ENCODE peak calls at places on chromosomes 7 and 10, in six cellular contexts. One of them, this sample, is unnamed.
A peak's percentile ranks its signal among the peaks of the same experiment; 100 is the strongest.

GRCh38 chr7:47596502-47597202 is 14.7 kb upstream of the TNS3 start:
- DNase-seq in Karpas-422: no peak
- DNase-seq in SK-N-SH: no peak
- DNase-seq in PC-3: peak; percentile 27
- DNase-seq in HCT116: no peak
- DNase-seq in GM23248: peak; percentile 49
- DNase-seq in this sample: no peak

GRCh38 chr10:123147635-123148413 is at the start of gene HMX2:
- DNase-seq in Karpas-422: peak; percentile 49
- DNase-seq in SK-N-SH: peak; percentile 55
- DNase-seq in PC-3: no peak
- DNase-seq in HCT116: no peak
- DNase-seq in GM23248: no peak
- DNase-seq in this sample: no peak

GRCh38 chr10:96233959-96234358 is 37.4 kb downstream of the BLNK start:
- DNase-seq in Karpas-422: no peak
- DNase-seq in SK-N-SH: no peak
- DNase-seq in PC-3: no peak
- DNase-seq in HCT116: no peak
- DNase-seq in GM23248: no peak
- DNase-seq in this sample: no peak

GRCh38 chr10:79241990-79242619 is 105.2 kb upstream of the PPIF start:
- DNase-seq in Karpas-422: peak; percentile 62
- DNase-seq in SK-N-SH: peak; percentile 83
- DNase-seq in PC-3: peak; percentile 93
- DNase-seq in HCT116: no peak
- DNase-seq in GM23248: peak; percentile 90
- DNase-seq in this sample: peak; percentile 48

GRCh38 chr10:29621161-29621560 is 13.6 kb downstream of the SVIL start:
- DNase-seq in Karpas-422: no peak
- DNase-seq in SK-N-SH: no peak
- DNase-seq in PC-3: no peak
- DNase-seq in HCT116: no peak
- DNase-seq in GM23248: peak; percentile 82
- DNase-seq in this sample: no peak

GRCh38 chr10:24465124-24465874 is 256.4 kb downstream of the KIAA1217 start:
- DNase-seq in Karpas-422: no peak
- DNase-seq in SK-N-SH: no peak
- DNase-seq in PC-3: peak; percentile 28
- DNase-seq in HCT116: no peak
- DNase-seq in GM23248: peak; percentile 91
- DNase-seq in this sample: no peak

GRCh38 chr10:1645896-1646295 is 91.4 kb downstream of the ADARB2 start:
- DNase-seq in Karpas-422: no peak
- DNase-seq in SK-N-SH: no peak
- DNase-seq in PC-3: no peak
- DNase-seq in HCT116: no peak
- DNase-seq in GM23248: no peak
- DNase-seq in this sample: no peak

GRCh38 chr10:59360605-59361515 is 1.5 kb downstream of the FAM13C start:
- DNase-seq in Karpas-422: no peak
- DNase-seq in SK-N-SH: no peak
- DNase-seq in PC-3: no peak
- DNase-seq in HCT116: no peak
- DNase-seq in GM23248: no peak
- DNase-seq in this sample: no peak

GRCh38 chr7:149753370-149754233 is 19.8 kb downstream of the ZNF467 start:
- DNase-seq in Karpas-422: no peak
- DNase-seq in SK-N-SH: peak; percentile 71
- DNase-seq in PC-3: peak; percentile 44
- DNase-seq in HCT116: peak; percentile 36
- DNase-seq in GM23248: peak; percentile 63
- DNase-seq in this sample: no peak

GRCh38 chr10:97333601-97334369 is 744 bp downstream of the FRAT2 start:
- DNase-seq in Karpas-422: peak; percentile 47
- DNase-seq in SK-N-SH: peak; percentile 75
- DNase-seq in PC-3: peak; percentile 47
- DNase-seq in HCT116: no peak
- DNase-seq in GM23248: peak; percentile 79
- DNase-seq in this sample: no peak

GRCh38 chr7:12431886-12432285 is 28.2 kb upstream of the VWDE start:
- DNase-seq in Karpas-422: no peak
- DNase-seq in SK-N-SH: no peak
- DNase-seq in PC-3: peak; percentile 33
- DNase-seq in HCT116: no peak
- DNase-seq in GM23248: peak; percentile 37
- DNase-seq in this sample: no peak

GRCh38 chr10:93894516-93895378 is 969 bp downstream of the SLC35G1 start:
- DNase-seq in Karpas-422: no peak
- DNase-seq in SK-N-SH: peak; percentile 28
- DNase-seq in PC-3: no peak
- DNase-seq in HCT116: no peak
- DNase-seq in GM23248: peak; percentile 31
- DNase-seq in this sample: no peak

GRCh38 chr10:38054361-38054797 is 39.8 kb upstream of the ZNF37A start:
- DNase-seq in Karpas-422: no peak
- DNase-seq in SK-N-SH: no peak
- DNase-seq in PC-3: no peak
- DNase-seq in HCT116: no peak
- DNase-seq in GM23248: peak; percentile 70
- DNase-seq in this sample: no peak

GRCh38 chr7:93751421-93751820 is 139.1 kb downstream of the TFPI2 start:
- DNase-seq in Karpas-422: no peak
- DNase-seq in SK-N-SH: no peak
- DNase-seq in PC-3: no peak
- DNase-seq in HCT116: no peak
- DNase-seq in GM23248: no peak
- DNase-seq in this sample: no peak

GRCh38 chr7:158109364-158110033 is 478.1 kb downstream of the PTPRN2 start:
- DNase-seq in Karpas-422: no peak
- DNase-seq in SK-N-SH: no peak
- DNase-seq in PC-3: no peak
- DNase-seq in HCT116: no peak
- DNase-seq in GM23248: peak; percentile 37
- DNase-seq in this sample: no peak

DNA sequence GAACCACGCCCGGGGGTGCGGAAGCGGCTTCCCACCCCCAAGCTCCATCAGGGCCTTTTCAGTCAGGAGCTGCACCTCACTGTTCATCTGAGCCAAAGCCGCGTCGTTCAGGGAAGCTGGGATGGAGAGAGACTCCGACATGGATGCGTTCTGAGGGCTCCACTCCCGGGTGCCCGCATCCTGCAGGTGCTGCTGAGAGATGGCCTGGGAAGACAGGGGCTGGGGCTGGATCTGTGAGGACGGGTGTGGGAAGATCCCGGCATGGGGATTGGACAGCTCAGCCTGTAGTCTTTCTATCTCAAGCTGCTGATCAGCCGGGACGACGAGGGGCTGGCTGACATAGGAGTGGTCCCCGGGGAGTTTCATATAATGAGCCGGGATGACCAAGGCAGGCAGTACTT is 45.0 kb upstream of the NMT2 start:
- DNase-seq in Karpas-422: no peak
- DNase-seq in SK-N-SH: no peak
- DNase-seq in PC-3: no peak
- DNase-seq in HCT116: no peak
- DNase-seq in GM23248: no peak
- DNase-seq in this sample: no peak
- H3K9ac ChIP-seq in Karpas-422: no peak overlapping the region
- H3K9ac ChIP-seq in SK-N-SH: no peak overlapping the region
- H3K9ac ChIP-seq in PC-3: no peak overlapping the region
- H3K9ac ChIP-seq in HCT116: no peak overlapping the region
- H3K9ac ChIP-seq in GM23248: no peak overlapping the region
- H3K9ac ChIP-seq in this sample: no peak overlapping the region

DNA sequence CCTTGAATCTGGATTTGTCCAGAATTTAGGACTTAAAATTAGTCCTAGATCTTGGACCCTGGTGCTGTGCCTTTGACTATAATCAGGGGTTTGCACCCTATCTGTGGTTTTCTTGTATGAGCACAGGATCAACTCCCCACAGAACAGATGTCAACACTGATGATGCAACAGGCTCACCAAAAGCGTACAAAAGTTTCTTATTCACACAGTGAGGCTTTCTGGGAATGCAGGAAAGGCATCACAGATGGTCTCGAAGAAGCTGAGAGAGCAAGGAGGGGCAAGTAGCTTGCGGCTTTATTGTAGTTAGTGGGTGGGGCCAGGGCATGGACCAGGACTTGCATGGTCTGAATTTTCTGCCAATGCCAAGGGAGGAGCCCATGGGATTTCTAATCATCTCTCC is 46.2 kb downstream of the SEC61G start:
- DNase-seq in Karpas-422: no peak
- DNase-seq in SK-N-SH: no peak
- DNase-seq in PC-3: no peak
- DNase-seq in HCT116: no peak
- DNase-seq in GM23248: no peak
- DNase-seq in this sample: no peak
- H3K9me2 ChIP-seq in Karpas-422: no peaks in the 10 kb centered on the region
- H3K9me2 ChIP-seq in SK-N-SH: no peaks in the 10 kb centered on the region
- H3K9me2 ChIP-seq in PC-3: no peaks in the 10 kb centered on the region
- H3K9me2 ChIP-seq in HCT116: no peaks in the 10 kb centered on the region
- H3K9me2 ChIP-seq in GM23248: no peaks in the 10 kb centered on the region
- H3K9me2 ChIP-seq in this sample: no peaks in the 10 kb centered on the region

GRCh38 chr10:132225073-132225848 is 38.5 kb downstream of the DPYSL4 start:
- DNase-seq in Karpas-422: no peak
- DNase-seq in SK-N-SH: no peak
- DNase-seq in PC-3: no peak
- DNase-seq in HCT116: no peak
- DNase-seq in GM23248: no peak
- DNase-seq in this sample: no peak
- H3K9ac ChIP-seq in Karpas-422: no peak overlapping the region
- H3K9ac ChIP-seq in SK-N-SH: no peak overlapping the region
- H3K9ac ChIP-seq in PC-3: no peak overlapping the region
- H3K9ac ChIP-seq in HCT116: no peak overlapping the region
- H3K9ac ChIP-seq in GM23248: no peak overlapping the region
- H3K9ac ChIP-seq in this sample: no peak overlapping the region

DNA sequence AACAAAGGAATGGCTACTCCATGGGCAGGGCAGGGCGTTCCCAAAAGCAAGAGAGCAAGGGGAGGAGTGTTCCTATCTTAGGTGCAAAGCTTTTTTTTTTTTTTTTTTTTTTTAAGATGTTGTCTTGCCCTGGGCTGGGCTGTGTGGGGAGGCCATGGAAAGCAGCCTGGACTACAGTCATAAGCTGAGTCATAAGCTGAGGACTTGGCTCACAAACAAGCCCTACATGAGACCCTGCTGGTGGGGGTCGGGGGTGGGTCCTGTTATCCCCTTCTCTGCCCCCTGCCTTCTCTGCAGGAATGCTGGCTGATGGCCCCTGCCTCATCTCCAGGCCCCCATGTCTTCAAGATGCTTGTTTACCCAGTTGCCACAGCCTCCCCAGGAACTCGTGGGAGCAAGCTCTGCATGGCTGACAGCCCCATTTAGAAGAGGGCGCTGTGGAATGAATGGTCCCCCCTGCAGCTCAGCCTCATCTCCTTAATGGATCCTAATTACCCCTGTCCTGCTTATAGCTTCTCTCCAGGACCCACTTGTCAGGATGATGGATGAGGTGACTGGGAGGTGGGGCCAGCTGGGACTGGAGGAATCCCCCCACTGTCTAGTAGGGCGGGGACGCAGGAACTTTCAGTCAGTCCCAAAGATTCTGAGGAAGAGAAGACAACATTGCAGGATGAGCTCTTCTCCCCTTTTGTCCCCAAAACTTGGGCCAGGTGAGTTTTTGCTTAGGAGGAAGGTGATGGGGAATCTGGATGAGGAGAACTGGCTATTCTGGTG is 340.8 kb upstream of the PODXL start:
- DNase-seq in Karpas-422: no peak
- DNase-seq in SK-N-SH: peak; percentile 16
- DNase-seq in PC-3: peak; percentile 62
- DNase-seq in HCT116: peak; percentile 12
- DNase-seq in GM23248: peak; percentile 87
- DNase-seq in this sample: no peak
- H3K9me2 ChIP-seq in Karpas-422: no peaks in the 10 kb centered on the region
- H3K9me2 ChIP-seq in SK-N-SH: no peaks in the 10 kb centered on the region
- H3K9me2 ChIP-seq in PC-3: no peaks in the 10 kb centered on the region
- H3K9me2 ChIP-seq in HCT116: no peaks in the 10 kb centered on the region
- H3K9me2 ChIP-seq in GM23248: no peaks in the 10 kb centered on the region
- H3K9me2 ChIP-seq in this sample: no peaks in the 10 kb centered on the region

GRCh38 chr7:134836447-134836846 is 57.0 kb downstream of the CALD1 start:
- DNase-seq in Karpas-422: no peak
- DNase-seq in SK-N-SH: no peak
- DNase-seq in PC-3: no peak
- DNase-seq in HCT116: no peak
- DNase-seq in GM23248: no peak
- DNase-seq in this sample: peak; percentile 42
- H3K9ac ChIP-seq in Karpas-422: no peak overlapping the region
- H3K9ac ChIP-seq in SK-N-SH: no peak overlapping the region
- H3K9ac ChIP-seq in PC-3: no peak overlapping the region
- H3K9ac ChIP-seq in HCT116: no peak overlapping the region
- H3K9ac ChIP-seq in GM23248: no peak overlapping the region
- H3K9ac ChIP-seq in this sample: no peak overlapping the region

DNA sequence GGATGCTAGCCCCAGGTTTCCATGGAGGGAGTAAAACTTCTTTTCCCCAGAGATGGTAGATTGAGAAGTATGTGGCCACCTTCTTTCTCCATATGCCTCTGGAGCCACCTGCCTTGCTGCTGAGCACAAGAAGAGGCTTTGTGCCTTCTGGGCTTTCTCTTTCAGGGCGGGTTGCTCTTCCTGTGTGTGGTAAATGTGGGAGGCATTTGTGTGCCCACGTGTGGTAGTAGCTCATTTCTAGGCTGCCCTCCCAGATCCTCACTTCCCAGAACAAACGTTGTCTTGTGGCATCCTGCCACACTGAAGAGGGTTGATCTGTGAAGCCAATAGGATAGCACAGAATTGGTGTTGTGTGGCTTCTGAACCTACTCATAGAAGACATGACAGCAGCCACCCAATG is 342.0 kb upstream of the PODXL start:
- DNase-seq in Karpas-422: no peak
- DNase-seq in SK-N-SH: no peak
- DNase-seq in PC-3: peak; percentile 15
- DNase-seq in HCT116: no peak
- DNase-seq in GM23248: peak; percentile 66
- DNase-seq in this sample: no peak
- H3K9me2 ChIP-seq in Karpas-422: no peaks in the 10 kb centered on the region
- H3K9me2 ChIP-seq in SK-N-SH: no peaks in the 10 kb centered on the region
- H3K9me2 ChIP-seq in PC-3: no peaks in the 10 kb centered on the region
- H3K9me2 ChIP-seq in HCT116: no peaks in the 10 kb centered on the region
- H3K9me2 ChIP-seq in GM23248: no peaks in the 10 kb centered on the region
- H3K9me2 ChIP-seq in this sample: no peaks in the 10 kb centered on the region

DNA sequence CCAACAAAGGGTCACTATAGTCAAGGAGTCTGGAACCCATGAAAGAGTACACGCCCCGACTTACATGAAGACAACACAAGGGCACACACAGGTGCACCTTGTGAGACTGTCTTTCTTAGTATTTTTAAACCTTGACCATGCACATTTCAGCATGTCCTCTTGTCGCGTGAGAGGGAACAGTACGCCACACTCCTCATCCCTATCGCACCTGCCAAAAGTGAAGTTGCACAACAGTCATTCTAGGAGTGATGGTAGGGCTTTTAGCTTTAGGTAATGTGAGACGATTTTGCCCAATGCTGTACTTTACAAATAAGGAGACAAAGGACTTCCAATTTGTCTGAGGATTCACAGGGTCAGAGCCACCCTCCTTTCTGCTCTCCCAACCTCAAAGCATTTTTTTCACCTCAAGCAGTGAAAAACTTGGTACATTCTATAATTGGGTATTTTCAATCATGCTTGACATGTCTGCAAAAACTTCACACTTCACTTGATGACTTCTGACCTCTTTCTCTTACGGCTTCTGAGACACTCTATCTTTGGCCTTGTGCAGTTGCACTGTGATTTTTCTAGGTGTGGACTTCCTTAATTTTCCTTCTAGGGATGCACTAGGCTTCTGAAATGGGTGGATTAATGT is 173.9 kb upstream of the GRB10 start:
- DNase-seq in Karpas-422: no peak
- DNase-seq in SK-N-SH: no peak
- DNase-seq in PC-3: no peak
- DNase-seq in HCT116: no peak
- DNase-seq in GM23248: no peak
- DNase-seq in this sample: no peak
- H3K9ac ChIP-seq in Karpas-422: no peak overlapping the region
- H3K9ac ChIP-seq in SK-N-SH: no peak overlapping the region
- H3K9ac ChIP-seq in PC-3: no peak overlapping the region
- H3K9ac ChIP-seq in HCT116: no peak overlapping the region
- H3K9ac ChIP-seq in GM23248: no peak overlapping the region
- H3K9ac ChIP-seq in this sample: no peak overlapping the region